ENCODE peak calls at places on chromosomes 5 and 9, in four cellular contexts. L, O, X and M are unnamed samples.
A peak's percentile ranks its signal among the peaks of the same experiment; 100 is the strongest.

GRCh38 chr9:90007516-90008430 is 403.0 kb downstream of the GADD45G start:
- DNase-seq in X (no peak), L (no peak), O (no peak), M (no peak)

GRCh38 chr5:169637856-169638190 is 748 bp downstream of the DOCK2 start:
- DNase-seq in X (no peak), L (no peak), O (peak; percentile 67), M (no peak)

GRCh38 chr5:159965031-159965837 is 43.7 kb upstream of the TTC1 start:
- DNase-seq in X (peak; percentile 78), L (peak; percentile 86), O (peak; percentile 8), M (peak; percentile 58)

GRCh38 chr9:114356792-114357191 is 27.1 kb downstream of the ORM2 start:
- DNase-seq in O (no peak), L (no peak), X (no peak), M (no peak)

GRCh38 chr5:98768160-98769005 is 5.1 kb upstream of the RGMB start:
- DNase-seq in O (peak; percentile 34), L (peak; percentile 90), X (peak; percentile 69), M (peak; percentile 68)

GRCh38 chr9:136840140-136840876 is 2.0 kb upstream of the AJM1 start:
- DNase-seq in X (peak; percentile 42), L (peak; percentile 51), O (no peak), M (peak; percentile 67)

GRCh38 chr9:98885575-98886292 is 58.0 kb upstream of the COL15A1 start:
- DNase-seq in X (no peak), O (no peak), L (no peak), M (no peak)

GRCh38 chr9:85038061-85038460 is 368.5 kb downstream of the NTRK2 start:
- DNase-seq in L (no peak), X (no peak), O (no peak), M (no peak)

GRCh38 chr5:150670275-150670960 is 9.4 kb downstream of the MYOZ3 start:
- DNase-seq in L (peak; percentile 50), X (no peak), O (no peak), M (no peak)

GRCh38 chr5:179342577-179342976 is 2.7 kb downstream of the ADAMTS2 start:
- DNase-seq in O (no peak), L (peak; percentile 55), X (peak; percentile 50), M (no peak)

GRCh38 chr5:125408582-125409069 is 662.2 kb upstream of the ZNF608 start:
- DNase-seq in O (no peak), L (no peak), X (no peak), M (peak; percentile 24)

GRCh38 chr5:96699186-96699820 is 37.1 kb downstream of the CAST start:
- DNase-seq in X (no peak), O (no peak), L (peak; percentile 43), M (no peak)

GRCh38 chr5:140324041-140324833 is 21.3 kb upstream of the PFDN1 start:
- DNase-seq in L (no peak), X (no peak), O (no peak), M (no peak)

GRCh38 chr5:149224282-149224681 is 47.4 kb upstream of the AFAP1L1 start:
- DNase-seq in X (no peak), O (no peak), L (no peak), M (no peak)

GRCh38 chr5:5347442-5347841 is 75.0 kb upstream of the ICE1 start:
- DNase-seq in X (no peak), O (no peak), L (no peak), M (no peak)